ENCODE peak calls at places on chromosomes 12 and 14, in four cellular contexts. K is HepG2, Z is H1, V is K562. P is an unnamed sample.
A peak's percentile ranks its signal among the peaks of the same experiment; 100 is the strongest.

GRCh38 chr12:124732275-124733075 is 131.2 kb downstream of the SCARB1 start:
- DNase-seq in K (no peak), Z (no peak), V (no peak), P (no peak)

GRCh38 chr14:51533160-51533559 is 118.5 kb upstream of the FRMD6 start:
- DNase-seq in K (no peak), Z (no peak), V (no peak), P (peak; percentile 25)

GRCh38 chr12:121232977-121233627 is 23.2 kb downstream of the P2RX4 start:
- DNase-seq in K (no peak), Z (no peak), V (no peak), P (no peak)

GRCh38 chr12:4857472-4858291 is 52.0 kb upstream of the KCNA1 start:
- DNase-seq in K (peak; percentile 41), Z (peak; percentile 50), V (peak; percentile 54), P (peak; percentile 63)

GRCh38 chr12:90010089-90010488 is 301.5 kb upstream of the ATP2B1 start:
- DNase-seq in K (no peak), Z (no peak), V (no peak), P (peak; percentile 37)

GRCh38 chr14:91277546-91278382 is 33.3 kb upstream of the GPR68 start:
- DNase-seq in K (no peak), Z (no peak), V (no peak), P (no peak)

GRCh38 chr14:60594077-60594476 is 55.2 kb downstream of the SIX1 start:
- DNase-seq in K (no peak), Z (no peak), V (no peak), P (no peak)

GRCh38 chr12:69007166-69007857 is 74.3 kb upstream of the CPM start:
- DNase-seq in K (no peak), Z (peak; percentile 49), V (no peak), P (no peak)

GRCh38 chr12:61397668-61398067 is 862.5 kb upstream of the USP15 start:
- DNase-seq in K (no peak), Z (no peak), V (no peak), P (no peak)

GRCh38 chr14:45715946-45716345 is 462.9 kb upstream of the MIS18BP1 start:
- DNase-seq in K (no peak), Z (no peak), V (no peak), P (no peak)

GRCh38 chr12:30795660-30796507 is 41.1 kb upstream of the CAPRIN2 start:
- DNase-seq in K (peak; percentile 48), Z (no peak), V (peak; percentile 58), P (peak; percentile 80)

GRCh38 chr14:34124585-34124984 is 173.7 kb upstream of the EGLN3 start:
- DNase-seq in K (no peak), Z (no peak), V (no peak), P (no peak)

GRCh38 chr14:88168498-88169165 is 154.4 kb downstream of the KCNK10 start:
- DNase-seq in K (peak; percentile 50), Z (no peak), V (peak; percentile 46), P (peak; percentile 30)

GRCh38 chr12:32515137-32515860 is 115.9 kb downstream of the FGD4 start:
- DNase-seq in K (no peak), Z (no peak), V (no peak), P (no peak)

GRCh38 chr12:110804406-110804805 is 42.4 kb upstream of the CCDC63 start:
- DNase-seq in K (no peak), Z (no peak), V (no peak), P (no peak)

GRCh38 chr12:29957835-29958234 is 174.1 kb upstream of the TMTC1 start:
- DNase-seq in K (no peak), Z (no peak), V (no peak), P (peak; percentile 12)

GRCh38 chr12:69555461-69555860 is 29.8 kb upstream of the CCT2 start:
- DNase-seq in K (no peak), Z (no peak), V (no peak), P (no peak)

GRCh38 chr12:111436811-111437210 is 31.1 kb downstream of the SH2B3 start:
- DNase-seq in K (no peak), Z (no peak), V (no peak), P (no peak)

GRCh38 chr12:113385282-113385882 is 18.3 kb downstream of the SDS start:
- DNase-seq in K (no peak), Z (no peak), V (no peak), P (no peak)

GRCh38 chr12:122106891-122107660 is 28.5 kb downstream of the MLXIP start:
- DNase-seq in K (no peak), Z (no peak), V (no peak), P (no peak)

GRCh38 chr14:98953544-98954346 is 318.3 kb downstream of the BCL11B start:
- DNase-seq in K (no peak), Z (no peak), V (no peak), P (no peak)

GRCh38 chr14:55350461-55350860 is 61.2 kb downstream of the ATG14 start:
- DNase-seq in K (no peak), Z (no peak), V (no peak), P (no peak)

GRCh38 chr12:68609955-68610434 is 704 bp upstream of the RAP1B start:
- DNase-seq in K (no peak), Z (no peak), V (no peak), P (no peak)

GRCh38 chr12:14185441-14186192 is 179.9 kb upstream of the ATF7IP start:
- DNase-seq in K (peak; percentile 26), Z (no peak), V (peak; percentile 12), P (peak; percentile 35)

GRCh38 chr12:116186482-116187157 is 90.9 kb downstream of the MED13L start:
- DNase-seq in K (peak; percentile 36), Z (no peak), V (no peak), P (peak; percentile 88)

DNA sequence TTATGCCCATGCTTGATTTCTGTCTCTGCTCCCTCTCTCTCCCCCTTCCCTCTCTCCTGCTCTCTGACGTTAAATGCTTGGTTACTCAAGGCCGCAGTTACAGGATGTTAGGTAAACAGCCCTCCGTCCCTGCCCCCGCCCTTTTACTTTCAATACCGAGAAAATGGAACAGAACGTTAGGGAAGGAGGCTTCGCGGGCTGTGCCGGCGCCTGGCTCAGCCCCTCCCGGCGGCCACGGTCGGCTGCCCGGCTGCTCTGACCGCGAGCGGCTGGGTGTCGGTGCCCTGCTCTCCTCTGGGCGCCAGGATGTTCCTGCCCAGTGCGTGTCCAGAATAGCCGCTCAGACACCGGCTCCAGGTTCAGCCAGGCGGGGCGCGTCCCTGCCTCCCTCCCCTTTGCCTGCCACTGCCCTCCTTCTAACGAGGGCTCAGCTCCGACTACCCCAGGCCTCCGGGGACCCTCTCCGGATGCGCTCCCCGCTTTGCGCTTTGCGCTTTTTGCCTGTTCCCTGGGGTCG is 166.1 kb downstream of the ADCK1 start:
- DNase-seq in K (peak; percentile 27), Z (peak; percentile 10), V (peak; percentile 21), P (peak; percentile 5)
- TF ChIP-seq JUN in K (no peak), Z (no peak), V (no peak), P (no peak)

DNA sequence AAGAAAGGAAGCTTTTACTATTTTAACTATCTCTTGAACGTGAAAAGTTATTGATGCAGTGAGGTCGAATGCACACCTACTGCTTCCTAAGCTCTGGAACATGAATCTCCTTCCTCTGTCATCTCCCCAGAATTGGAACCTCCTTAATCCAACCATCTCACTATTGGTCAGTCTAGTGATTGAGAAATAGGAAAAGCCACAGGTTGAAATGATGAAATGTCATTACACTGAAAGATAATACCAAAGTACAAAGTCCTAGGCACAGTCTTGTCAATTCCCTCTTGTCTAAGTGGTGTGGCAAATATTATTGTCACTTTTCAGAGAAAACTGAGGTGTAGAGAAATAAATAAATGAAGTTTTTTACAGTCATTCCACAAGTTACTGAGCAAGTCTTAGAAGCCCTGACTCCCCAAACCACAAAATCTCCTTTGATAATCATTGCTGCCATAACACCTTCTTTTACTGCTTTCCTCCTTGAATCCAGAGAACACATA is 19.5 kb upstream of the HIGD1C start:
- DNase-seq in K (peak; percentile 89), Z (no peak), V (no peak), P (no peak)
- TF ChIP-seq POLR2A in K (no peak), Z (no peak), V (no peak), P (no peak)

DNA sequence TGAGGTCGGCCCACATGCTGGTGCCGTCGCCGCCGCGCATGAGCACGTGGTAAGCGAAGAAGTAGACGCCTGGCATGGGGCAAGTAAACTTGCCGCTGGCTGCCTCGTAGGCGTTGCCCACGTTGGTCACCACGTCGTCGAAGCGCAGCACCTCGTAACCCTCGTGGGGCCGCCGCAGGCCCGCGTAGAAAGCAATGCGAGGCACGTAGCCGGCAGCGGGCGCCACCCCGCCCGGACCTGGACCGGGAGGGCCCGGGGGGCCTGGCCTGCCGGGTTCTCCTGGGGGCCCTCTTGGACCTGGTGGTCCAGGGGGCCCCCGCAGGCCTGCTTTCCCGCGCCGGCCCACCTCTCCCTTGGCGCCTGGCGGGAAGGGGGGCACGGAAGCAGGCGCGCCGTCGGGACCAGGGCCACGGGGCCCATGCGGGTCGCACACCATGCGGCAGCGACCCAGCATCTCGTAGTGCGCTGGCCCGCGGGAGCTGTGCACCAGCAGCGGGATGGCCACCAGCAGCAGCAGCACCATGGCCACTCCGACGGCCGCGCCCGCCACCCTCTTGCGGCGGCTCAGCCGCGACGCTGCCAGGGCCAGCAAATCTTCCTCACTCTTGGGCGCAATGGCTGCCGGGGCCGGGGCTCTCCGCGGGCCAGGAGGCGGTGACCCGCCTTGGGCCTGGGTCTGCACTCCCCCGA is 888 bp downstream of the C1QL4 start:
- DNase-seq in K (no peak), Z (no peak), V (no peak), P (no peak)
- TF ChIP-seq EZH2 in K (no peak), Z (peak; percentile 86), V (no peak), P (peak; percentile 100)

GRCh38 chr14:95523051-95523817 is 6.8 kb upstream of the SYNE3 start:
- DNase-seq in K (peak; percentile 95), Z (no peak), V (no peak), P (no peak)

GRCh38 chr14:95522556-95522955 is 6.1 kb upstream of the SYNE3 start:
- DNase-seq in K (no peak), Z (no peak), V (no peak), P (no peak)

GRCh38 chr14:95524706-95525512 is 8.5 kb upstream of the SYNE3 start:
- DNase-seq in K (peak; percentile 95), Z (no peak), V (no peak), P (no peak)

GRCh38 chr14:95522116-95522515 is 5.7 kb upstream of the SYNE3 start:
- DNase-seq in K (no peak), Z (no peak), V (no peak), P (no peak)

DNA sequence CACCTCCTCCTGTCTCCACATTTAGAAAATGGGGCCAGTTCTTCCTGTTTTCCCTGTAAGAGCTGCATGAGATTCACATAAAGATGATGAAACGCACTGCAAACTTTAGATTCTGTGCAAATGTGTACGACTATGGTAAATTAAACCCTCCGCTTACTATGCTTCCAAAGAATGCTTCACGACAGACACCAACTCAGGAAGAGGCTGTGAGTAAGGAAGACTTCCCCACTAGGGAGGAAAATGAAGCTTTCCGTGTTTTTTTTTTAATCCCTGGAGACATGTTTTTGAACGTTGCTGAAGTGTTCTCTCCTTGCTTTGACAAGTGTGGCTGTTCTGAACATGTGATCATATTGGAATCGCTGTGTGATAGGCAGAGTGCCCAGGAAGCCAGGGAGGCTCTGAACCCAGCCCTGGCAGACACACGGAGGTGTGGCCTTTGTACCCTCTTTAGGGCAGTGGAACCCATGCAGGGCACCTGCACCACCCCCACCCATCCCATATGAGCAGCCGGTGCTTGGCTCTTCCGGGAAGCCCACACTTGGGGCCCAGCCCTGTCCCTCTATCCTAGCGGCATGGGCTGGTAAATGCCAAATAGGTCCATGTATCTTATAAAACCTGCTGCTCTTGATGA is 7.5 kb upstream of the SYNE3 start:
- DNase-seq in K (peak; percentile 79), Z (no peak), V (peak; percentile 48), P (peak; percentile 58)
- TF ChIP-seq JUN in K (no peak), Z (no peak), V (no peak), P (no peak)